ENCODE peak calls at places on chromosomes 13 and 19, in seven cellular contexts. R is A673, Y is hepatocyte, H is WTC11, K is GM20000, E is suprapubic skin, Q is omental fat pad. A is an unnamed sample.

GRCh38 chr19:18650048-18650435 is 13.2 kb downstream of the KLHL26 start:
- DNase-seq in R (no peak), Y (no peak), H (no peak), K (no peak), E (no peak), Q (no peak), A (no peak)

GRCh38 chr13:47076536-47076935 is 179.7 kb upstream of the HTR2A start:
- DNase-seq in R (no peak), Y (no peak), H (no peak), K (no peak), E (no peak), Q (no peak), A (no peak)

GRCh38 chr13:64704121-64704520 is 2526.0 kb downstream of the PCDH9 start:
- DNase-seq in R (no peak), Y (peak; percentile 13), H (no peak), K (no peak), E (no peak), Q (no peak), A (no peak)

GRCh38 chr13:43838909-43839308 is 40.6 kb downstream of the CCDC122 start:
- DNase-seq in R (no peak), Y (no peak), H (no peak), K (no peak), E (no peak), Q (no peak), A (no peak)

GRCh38 chr13:83414393-83414792 is 467.9 kb downstream of the SLITRK1 start:
- DNase-seq in R (no peak), Y (no peak), H (no peak), K (no peak), E (no peak), Q (no peak), A (no peak)

GRCh38 chr19:10214784-10215183 is 16.3 kb downstream of the S1PR2 start:
- DNase-seq in R (no peak), Y (no peak), H (no peak), K (no peak), E (no peak), Q (no peak), A (no peak)

GRCh38 chr19:31102674-31103073 is 246.6 kb downstream of the TSHZ3 start:
- DNase-seq in R (no peak), Y (no peak), H (no peak), K (no peak), E (no peak), Q (no peak), A (no peak)

GRCh38 chr13:105240356-105240755 is 1295.1 kb downstream of the EFNB2 start:
- DNase-seq in R (peak; percentile 14), Y (no peak), H (no peak), K (no peak), E (no peak), Q (no peak), A (no peak)

GRCh38 chr19:1608414-1609391 is 3.4 kb upstream of the UQCR11 start:
- DNase-seq in R (no peak), Y (no peak), H (no peak), K (peak; percentile 23), E (no peak), Q (no peak), A (no peak)

GRCh38 chr19:34662919-34663318 is 14.0 kb downstream of the SCGB2B2 start:
- DNase-seq in R (peak; percentile 59), Y (no peak), H (peak; percentile 60), K (peak; percentile 47), E (no peak), Q (no peak), A (no peak)

GRCh38 chr19:8643860-8644653 is 13.6 kb downstream of the NFILZ start:
- DNase-seq in R (no peak), Y (no peak), H (no peak), K (no peak), E (no peak), Q (no peak), A (no peak)

GRCh38 chr13:96052655-96053002 is 572 bp downstream of the UGGT2 start:
- DNase-seq in R (peak; percentile 58), Y (peak; percentile 70), H (no peak), K (peak; percentile 63), E (no peak), Q (peak; percentile 25), A (no peak)

GRCh38 chr19:13154241-13154778 is 4.1 kb downstream of the IER2 start:
- DNase-seq in R (peak; percentile 59), Y (peak; percentile 88), H (no peak), K (peak; percentile 69), E (peak; percentile 98), Q (peak; percentile 86), A (peak; percentile 71)

GRCh38 chr13:97329331-97329730 is 104.6 kb upstream of the RAP2A start:
- DNase-seq in R (no peak), Y (no peak), H (no peak), K (no peak), E (no peak), Q (no peak), A (no peak)

GRCh38 chr19:12985049-12985776 is 10.1 kb upstream of the NFIX start:
- DNase-seq in R (no peak), Y (peak; percentile 59), H (no peak), K (no peak), E (peak; percentile 86), Q (no peak), A (peak; percentile 78)

GRCh38 chr13:47256618-47257017 is 359.8 kb upstream of the HTR2A start:
- DNase-seq in R (no peak), Y (no peak), H (no peak), K (no peak), E (no peak), Q (no peak), A (no peak)

GRCh38 chr13:70424428-70424827 is 316.2 kb upstream of the KLHL1 start:
- DNase-seq in R (no peak), Y (no peak), H (peak; percentile 73), K (no peak), E (no peak), Q (no peak), A (no peak)

GRCh38 chr13:29457299-29457698 is 138.2 kb downstream of the SLC7A1 start:
- DNase-seq in R (peak; percentile 50), Y (no peak), H (no peak), K (no peak), E (no peak), Q (no peak), A (no peak)

GRCh38 chr19:49436381-49437017 is 4.8 kb downstream of the SLC17A7 start:
- DNase-seq in R (no peak), Y (peak; percentile 51), H (peak; percentile 98), K (peak; percentile 70), E (no peak), Q (no peak), A (no peak)

GRCh38 chr13:114089751-114090400 is 42.5 kb downstream of the RASA3 start:
- DNase-seq in R (no peak), Y (no peak), H (peak; percentile 6), K (no peak), E (peak; percentile 22), Q (no peak), A (no peak)

GRCh38 chr13:84662503-84662902 is 780.2 kb upstream of the SLITRK1 start:
- DNase-seq in R (no peak), Y (no peak), H (no peak), K (no peak), E (no peak), Q (no peak), A (no peak)

DNA sequence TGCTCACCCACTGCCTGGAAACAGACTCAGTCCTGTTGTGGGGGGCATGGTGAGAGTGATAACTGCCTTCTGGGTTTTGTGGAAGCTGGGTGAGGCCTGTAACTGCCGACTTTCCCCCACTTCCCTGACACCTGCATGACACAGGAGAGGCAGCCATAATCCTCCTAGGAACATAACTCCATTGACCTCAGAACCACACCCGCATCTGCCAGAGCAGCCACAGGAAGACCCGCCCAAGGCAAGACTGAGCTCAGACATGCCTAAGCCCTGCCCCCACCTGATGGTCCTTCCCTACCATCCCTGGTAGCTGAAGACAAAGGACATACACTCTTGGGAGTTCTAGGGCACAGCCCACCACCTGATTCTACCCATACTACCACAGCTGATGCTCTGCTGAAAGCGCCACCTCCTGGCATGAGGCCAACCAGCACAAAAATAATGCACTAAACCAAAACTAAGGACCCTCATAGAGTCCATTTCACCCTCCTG is 326.7 kb downstream of the RBM26 start:
- DNase-seq in R (no peak), Y (no peak), H (no peak), K (no peak), E (no peak), Q (no peak), A (no peak)
- TF ChIP-seq CTCF in R (no peak), Y (no peak), H (peak; percentile 16), K (no peak), E (no peak), Q (no peak), A (no peak)

GRCh38 chr13:45925151-45925550 is 73.6 kb upstream of the SIAH3 start:
- DNase-seq in R (peak; percentile 22), Y (no peak), H (no peak), K (no peak), E (no peak), Q (no peak), A (no peak)
- TF ChIP-seq CTCF in R (peak; percentile 47), Y (no peak), H (no peak), K (no peak), E (no peak), Q (no peak), A (no peak)

GRCh38 chr19:54502518-54503048 is at the start of gene LAIR2:
- DNase-seq in R (no peak), Y (no peak), H (no peak), K (no peak), E (no peak), Q (no peak), A (peak; percentile 41)
- TF ChIP-seq CTCF in R (no peak), Y (no peak), H (no peak), K (no peak), E (no peak), Q (no peak), A (no peak)

GRCh38 chr19:4200940-4201542 is 18.6 kb downstream of the ANKRD24 start:
- DNase-seq in R (no peak), Y (no peak), H (no peak), K (no peak), E (no peak), Q (no peak), A (no peak)

GRCh38 chr19:4197625-4198466 is 15.4 kb downstream of the ANKRD24 start:
- DNase-seq in R (no peak), Y (no peak), H (peak; percentile 77), K (peak; percentile 58), E (no peak), Q (no peak), A (no peak)

GRCh38 chr19:4198467-4199126 is 16.1 kb downstream of the ANKRD24 start:
- DNase-seq in R (no peak), Y (no peak), H (no peak), K (no peak), E (no peak), Q (no peak), A (no peak)

GRCh38 chr19:4201798-4202197 is 19.3 kb downstream of the ANKRD24 start:
- DNase-seq in R (no peak), Y (no peak), H (no peak), K (no peak), E (no peak), Q (no peak), A (no peak)

DNA sequence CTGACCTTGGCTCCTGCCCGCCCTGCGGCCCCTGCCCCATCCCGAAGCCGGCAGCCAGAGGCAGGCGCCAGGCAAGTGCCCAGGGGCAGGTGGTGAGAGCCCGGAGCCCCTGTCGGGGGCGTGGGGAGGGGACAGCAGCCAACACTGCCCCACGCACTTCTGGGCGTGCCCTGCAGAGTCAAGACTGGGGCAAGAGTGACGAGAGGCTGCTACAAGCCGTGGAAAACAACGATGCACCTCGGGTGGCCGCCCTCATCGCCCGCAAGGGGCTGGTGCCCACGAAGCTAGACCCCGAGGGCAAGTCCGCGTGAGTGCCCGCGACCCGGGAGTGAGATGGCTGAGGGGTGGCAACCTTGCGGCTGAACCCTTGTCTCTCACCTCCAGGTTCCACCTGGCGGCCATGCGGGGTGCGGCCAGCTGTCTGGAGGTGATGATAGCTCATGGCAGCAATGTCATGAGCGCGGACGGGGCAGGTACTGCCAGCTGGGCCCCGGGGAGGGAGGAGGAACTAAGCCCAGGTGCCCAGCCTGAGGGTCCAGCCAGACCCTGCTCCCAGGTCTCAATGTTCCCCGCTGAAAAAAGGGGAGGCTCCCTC is 17.3 kb downstream of the ANKRD24 start:
- DNase-seq in R (no peak), Y (peak; percentile 38), H (peak; percentile 75), K (no peak), E (no peak), Q (no peak), A (no peak)
- TF ChIP-seq CTCF in R (no peak), Y (peak; percentile 30), H (no peak), K (no peak), E (no peak), Q (no peak), A (no peak)